ENCODE peak calls at places on chromosomes 6 and 20, in seven cellular contexts. W is HuH-7.5, B is lung, C is Caco-2, X is WTC11, G is activated gamma-delta T cell, O is kidney. L is an unnamed sample.

GRCh38 chr6:170144952-170145587 is 145.8 kb downstream of the DLL1 start:
- DNase-seq in C (no peak), B (no peak), O (no peak), W (no peak), X (no peak), G (no peak), L (no peak)

GRCh38 chr20:39823239-39823638 is 861.1 kb downstream of the DHX35 start:
- DNase-seq in C (no peak), X (no peak), B (no peak), O (no peak), G (no peak), W (no peak), L (no peak)

GRCh38 chr6:137217801-137218472 is 1.2 kb downstream of the IFNGR1 start:
- DNase-seq in W (no peak), G (no peak), B (no peak), O (no peak), C (peak), X (no peak), L (peak)

GRCh38 chr6:143755301-143755744 is 77.6 kb downstream of the PHACTR2 start:
- DNase-seq in X (no peak), C (peak), W (no peak), O (no peak), B (no peak), G (no peak), L (no peak)

GRCh38 chr20:47258745-47259695 is 97.5 kb downstream of the ZMYND8 start:
- DNase-seq in G (no peak), W (no peak), C (no peak), X (no peak), B (no peak), O (peak), L (no peak)

GRCh38 chr6:50718058-50718457 is 4.7 kb downstream of the TFAP2D start:
- DNase-seq in W (no peak), G (no peak), C (no peak), X (no peak), O (no peak), B (no peak), L (no peak)

GRCh38 chr20:64069614-64070243 is 6.7 kb downstream of the TCEA2 start:
- DNase-seq in X (peak), C (peak), O (no peak), W (peak), B (no peak), G (no peak), L (no peak)

GRCh38 chr20:57104711-57105110 is 161.7 kb downstream of the BMP7 start:
- DNase-seq in X (no peak), W (no peak), O (peak), C (no peak), G (no peak), B (no peak), L (no peak)

GRCh38 chr6:112155900-112156299 is 68.5 kb downstream of the FAM229B start:
- DNase-seq in O (no peak), C (no peak), B (no peak), X (no peak), G (no peak), W (no peak), L (no peak)

L was measured in GF-D8.